ENCODE peak calls at places on chromosome 11, in eight cellular contexts. One of them, this sample, is unnamed.

GRCh38 chr11:11491014-11491413 is 130.8 kb downstream of the GALNT18 start:
- DNase-seq in GM12865: no peak
- DNase-seq in body of pancreas: no peak
- DNase-seq in kidney tubule cell: no peak
- DNase-seq in activated effector memory CD4-positive, alpha-beta T cell treated with anti-CD3 and anti-CD28 coated beads, Interleukin-2, amount 50 U/mL, for 16 hours: no peak
- DNase-seq in choroid plexus epithelial cell: no peak
- DNase-seq in renal cortical epithelial cell: no peak
- DNase-seq in adrenal gland: no peak
- DNase-seq in this sample: no peak

GRCh38 chr11:59368238-59369022 is 9.7 kb downstream of the OR5AN1 start:
- DNase-seq in GM12865: peak; percentile 11
- DNase-seq in body of pancreas: peak; percentile 5
- DNase-seq in kidney tubule cell: no peak
- DNase-seq in activated effector memory CD4-positive, alpha-beta T cell treated with anti-CD3 and anti-CD28 coated beads, Interleukin-2, amount 50 U/mL, for 16 hours: no peak
- DNase-seq in choroid plexus epithelial cell: no peak
- DNase-seq in renal cortical epithelial cell: no peak
- DNase-seq in adrenal gland: no peak
- DNase-seq in this sample: no peak

GRCh38 chr11:73797457-73797856 is 9.8 kb downstream of the MRPL48 start:
- DNase-seq in GM12865: no peak
- DNase-seq in body of pancreas: peak; percentile 75
- DNase-seq in kidney tubule cell: no peak
- DNase-seq in activated effector memory CD4-positive, alpha-beta T cell treated with anti-CD3 and anti-CD28 coated beads, Interleukin-2, amount 50 U/mL, for 16 hours: no peak
- DNase-seq in choroid plexus epithelial cell: no peak
- DNase-seq in renal cortical epithelial cell: no peak
- DNase-seq in adrenal gland: no peak
- DNase-seq in this sample: peak; percentile 53

GRCh38 chr11:74380746-74381439 is 17.3 kb downstream of the PGM2L1 start:
- DNase-seq in GM12865: no peak
- DNase-seq in body of pancreas: peak; percentile 33
- DNase-seq in kidney tubule cell: peak; percentile 77
- DNase-seq in activated effector memory CD4-positive, alpha-beta T cell treated with anti-CD3 and anti-CD28 coated beads, Interleukin-2, amount 50 U/mL, for 16 hours: no peak
- DNase-seq in choroid plexus epithelial cell: peak; percentile 62
- DNase-seq in renal cortical epithelial cell: peak; percentile 41
- DNase-seq in adrenal gland: no peak
- DNase-seq in this sample: no peak

GRCh38 chr11:3120071-3120792 is 44.9 kb downstream of the OSBPL5 start:
- DNase-seq in GM12865: no peak
- DNase-seq in body of pancreas: no peak
- DNase-seq in kidney tubule cell: no peak
- DNase-seq in activated effector memory CD4-positive, alpha-beta T cell treated with anti-CD3 and anti-CD28 coated beads, Interleukin-2, amount 50 U/mL, for 16 hours: peak; percentile 47
- DNase-seq in choroid plexus epithelial cell: no peak
- DNase-seq in renal cortical epithelial cell: no peak
- DNase-seq in adrenal gland: peak; percentile 15
- DNase-seq in this sample: peak; percentile 13

GRCh38 chr11:42200311-42200710 is 740.9 kb upstream of the LRRC4C start:
- DNase-seq in GM12865: no peak
- DNase-seq in body of pancreas: no peak
- DNase-seq in kidney tubule cell: no peak
- DNase-seq in activated effector memory CD4-positive, alpha-beta T cell treated with anti-CD3 and anti-CD28 coated beads, Interleukin-2, amount 50 U/mL, for 16 hours: no peak
- DNase-seq in choroid plexus epithelial cell: no peak
- DNase-seq in renal cortical epithelial cell: no peak
- DNase-seq in adrenal gland: no peak
- DNase-seq in this sample: no peak

GRCh38 chr11:69002101-69002742 is 10.8 kb downstream of the MRGPRF start:
- DNase-seq in GM12865: no peak
- DNase-seq in body of pancreas: no peak
- DNase-seq in kidney tubule cell: no peak
- DNase-seq in activated effector memory CD4-positive, alpha-beta T cell treated with anti-CD3 and anti-CD28 coated beads, Interleukin-2, amount 50 U/mL, for 16 hours: peak; percentile 9
- DNase-seq in choroid plexus epithelial cell: no peak
- DNase-seq in renal cortical epithelial cell: no peak
- DNase-seq in adrenal gland: no peak
- DNase-seq in this sample: no peak

GRCh38 chr11:6554828-6555706 is 48.3 kb downstream of the RRP8 start:
- DNase-seq in GM12865: no peak
- DNase-seq in body of pancreas: no peak
- DNase-seq in kidney tubule cell: no peak
- DNase-seq in activated effector memory CD4-positive, alpha-beta T cell treated with anti-CD3 and anti-CD28 coated beads, Interleukin-2, amount 50 U/mL, for 16 hours: no peak
- DNase-seq in choroid plexus epithelial cell: no peak
- DNase-seq in renal cortical epithelial cell: no peak
- DNase-seq in adrenal gland: no peak
- DNase-seq in this sample: no peak